ENCODE peak calls at places on chromosomes 2 and 18, in five cellular contexts. T is sciatic nerve; N is left ventricle myocardium superior; R is stimulated activated effector memory CD8-positive, alpha-beta T cell treated with anti-CD3 and anti-CD28 coated beads, Interleukin-12 subunit alpha, Interleukin-12 subunit beta, amount 100 ng/mL, for 72 hours; K is lung. W is an unnamed sample.

GRCh38 chr18:31162825-31163435 is at the start of gene DSC1:
- ATAC-seq in T (no peak), N (no peak), R (no peak), K (no peak), W (no peak)

GRCh38 chr18:67517224-67517765 is 775 bp upstream of the DSEL start:
- ATAC-seq in T (peak; percentile 84), N (peak; percentile 73), R (no peak), K (peak; percentile 23), W (peak; percentile 82)

GRCh38 chr2:30300456-30301221 is 69.3 kb downstream of the LBH start:
- ATAC-seq in T (no peak), N (peak; percentile 91), R (no peak), K (no peak), W (peak; percentile 89)

GRCh38 chr2:216017365-216017764 is 4.0 kb upstream of the MREG start:
- ATAC-seq in T (no peak), N (no peak), R (peak; percentile 74), K (no peak), W (no peak)

GRCh38 chr2:226798422-226799210 is 1.0 kb downstream of the IRS1 start:
- ATAC-seq in T (peak; percentile 8), N (peak; percentile 11), R (peak; percentile 46), K (no peak), W (no peak)

GRCh38 chr2:68742638-68743037 is 8.0 kb downstream of the ARHGAP25 start:
- ATAC-seq in T (no peak), N (peak; percentile 55), R (no peak), K (no peak), W (no peak)

GRCh38 chr2:160226367-160226766 is 26.3 kb upstream of the ITGB6 start:
- ATAC-seq in T (no peak), N (no peak), R (no peak), K (no peak), W (no peak)

GRCh38 chr2:36869606-36870005 is 96.7 kb downstream of the STRN start:
- ATAC-seq in T (no peak), N (no peak), R (no peak), K (no peak), W (no peak)

GRCh38 chr18:75204978-75205759 is 3.8 kb downstream of the PTGR3 start:
- ATAC-seq in T (no peak), N (no peak), R (no peak), K (no peak), W (no peak)

GRCh38 chr2:176091329-176092258 is 927 bp upstream of the HOXD13 start:
- ATAC-seq in T (no peak), N (no peak), R (no peak), K (no peak), W (no peak)

GRCh38 chr18:9835796-9836195 is 50.0 kb upstream of the TXNDC2 start:
- ATAC-seq in T (peak; percentile 47), N (no peak), R (no peak), K (no peak), W (peak; percentile 20)

GRCh38 chr2:181397331-181397730 is 59.9 kb upstream of the ITGA4 start:
- ATAC-seq in T (no peak), N (no peak), R (no peak), K (no peak), W (no peak)

GRCh38 chr2:60054571-60055340 is 498.7 kb downstream of the BCL11A start:
- ATAC-seq in T (no peak), N (peak; percentile 99), R (no peak), K (no peak), W (peak; percentile 62)

GRCh38 chr18:6405237-6406074 is 9.3 kb downstream of the L3MBTL4 start:
- ATAC-seq in T (peak; percentile 50), N (peak; percentile 38), R (no peak), K (no peak), W (no peak)

GRCh38 chr2:218671654-218672566 is at the start of the genes RNF25 and STK36:
- ATAC-seq in T (peak; percentile 98), N (peak; percentile 97), R (peak; percentile 97), K (peak; percentile 96), W (peak; percentile 96)

GRCh38 chr2:134216152-134216829 is 37.6 kb upstream of the MGAT5 start:
- ATAC-seq in T (no peak), N (no peak), R (no peak), K (no peak), W (no peak)

GRCh38 chr2:216665240-216665639 is 30.1 kb downstream of the IGFBP5 start:
- ATAC-seq in T (peak; percentile 36), N (peak; percentile 52), R (no peak), K (no peak), W (peak; percentile 65)

W was measured in gastroesophageal sphincter.